ENCODE peak calls at places on chromosome 21, in five cellular contexts. V is BJ, J is AG04450, A is colonic mucosa, W is thyroid gland. U is an unnamed sample.

GRCh38 chr21:34722684-34723300 is 54.0 kb downstream of the CLIC6 start:
- DNase-seq in J (no peak), W (no peak), A (peak; percentile 27), V (no peak), U (peak; percentile 36)

GRCh38 chr21:27622636-27623035 is 655.7 kb upstream of the ADAMTS5 start:
- DNase-seq in V (no peak), W (no peak), A (no peak), J (no peak), U (no peak)

GRCh38 chr21:36759348-36760083 is 60.6 kb downstream of the SIM2 start:
- DNase-seq in A (no peak), V (no peak), J (no peak), W (no peak), U (no peak)

GRCh38 chr21:8993943-8994639 is 1527.3 kb upstream of the TPTE start:
- DNase-seq in V (no peak), J (no peak), W (no peak), A (no peak), U (no peak)

GRCh38 chr21:35014302-35015044 is 34.6 kb downstream of the RUNX1 start:
- DNase-seq in A (no peak), J (no peak), V (no peak), W (no peak), U (no peak)

GRCh38 chr21:26072891-26073615 is 97.5 kb downstream of the APP start:
- DNase-seq in W (no peak), A (no peak), V (peak; percentile 12), J (peak; percentile 44), U (no peak)

GRCh38 chr21:25735895-25736597 is 1.3 kb downstream of the GABPA start:
- DNase-seq in W (no peak), J (no peak), V (no peak), A (no peak), U (no peak)

GRCh38 chr21:40120944-40121575 is 253.8 kb downstream of the PCP4 start:
- DNase-seq in V (no peak), A (no peak), W (no peak), J (no peak), U (no peak)

GRCh38 chr21:36186506-36187399 is 30.1 kb downstream of the DOP1B start:
- DNase-seq in W (peak; percentile 30), J (no peak), V (no peak), A (no peak), U (no peak)

GRCh38 chr21:34915364-34915834 is 133.7 kb downstream of the RUNX1 start:
- DNase-seq in A (no peak), V (peak; percentile 89), W (no peak), J (no peak), U (no peak)

GRCh38 chr21:44083631-44084291 is 23.4 kb upstream of the PWP2 start:
- DNase-seq in J (no peak), V (no peak), W (peak; percentile 28), A (peak; percentile 20), U (peak; percentile 19)

GRCh38 chr21:32380940-32381339 is 11.9 kb downstream of the URB1 start:
- DNase-seq in A (no peak), W (no peak), J (no peak), V (no peak), U (no peak)

GRCh38 chr21:8994640-8995511 is 1526.5 kb upstream of the TPTE start:
- DNase-seq in A (no peak), W (no peak), J (no peak), V (no peak), U (no peak)

GRCh38 chr21:33018707-33019455 is 6.9 kb upstream of the OLIG2 start:
- DNase-seq in W (no peak), J (no peak), A (no peak), V (no peak), U (no peak)

GRCh38 chr21:31397939-31398338 is 53.9 kb upstream of the TIAM1 start:
- DNase-seq in V (no peak), A (no peak), J (no peak), W (no peak), U (no peak)

GRCh38 chr21:33425825-33426224 is 22.6 kb downstream of the IFNGR2 start:
- DNase-seq in J (no peak), A (no peak), W (no peak), V (no peak), U (no peak)

GRCh38 chr21:22657786-22658185 is 1659.6 kb downstream of the NCAM2 start:
- DNase-seq in V (no peak), J (no peak), A (no peak), W (no peak), U (no peak)

GRCh38 chr21:28142692-28143091 is 850.0 kb downstream of the LTN1 start:
- DNase-seq in W (no peak), V (peak; percentile 34), J (peak; percentile 68), A (no peak), U (no peak)

GRCh38 chr21:40386301-40386911 is 460.6 kb downstream of the DSCAM start:
- DNase-seq in J (no peak), V (no peak), A (peak; percentile 37), W (peak; percentile 78), U (peak; percentile 77)

GRCh38 chr21:33848252-33848953 is 67.2 kb downstream of the ATP5PO start:
- DNase-seq in V (no peak), A (peak; percentile 36), W (peak; percentile 44), J (no peak), U (no peak)

GRCh38 chr21:31875424-31876097 is 2.7 kb downstream of the HUNK start:
- DNase-seq in A (no peak), W (no peak), V (no peak), J (no peak), U (no peak)

GRCh38 chr21:15309022-15309590 is 244.3 kb upstream of the NRIP1 start:
- DNase-seq in W (no peak), J (no peak), A (no peak), V (no peak), U (no peak)

GRCh38 chr21:25625036-25625435 is 14.0 kb upstream of the JAM2 start:
- DNase-seq in J (no peak), W (no peak), A (no peak), V (no peak), U (peak; percentile 43)

GRCh38 chr21:36297938-36298572 is 21.9 kb upstream of the MORC3 start:
- DNase-seq in V (no peak), W (peak; percentile 10), J (no peak), A (peak; percentile 91), U (peak; percentile 45)

GRCh38 chr21:14889080-14889805 is 175.6 kb downstream of the NRIP1 start:
- DNase-seq in W (no peak), A (peak; percentile 44), V (no peak), J (peak; percentile 30), U (no peak)

GRCh38 chr21:34280389-34280795 is 83.4 kb upstream of the KCNE2 start:
- DNase-seq in J (no peak), V (no peak), W (no peak), A (peak; percentile 25), U (peak; percentile 57)

GRCh38 chr21:27725916-27726315 is 759.0 kb upstream of the ADAMTS5 start:
- DNase-seq in J (no peak), V (no peak), W (no peak), A (no peak), U (no peak)

GRCh38 chr21:35171385-35171784 is 122.3 kb upstream of the RUNX1 start:
- DNase-seq in J (no peak), W (no peak), V (no peak), A (no peak), U (no peak)

GRCh38 chr21:43619344-43619743 is 39.9 kb downstream of the HSF2BP start:
- DNase-seq in J (no peak), V (no peak), A (peak; percentile 43), W (no peak), U (no peak)

GRCh38 chr21:22019766-22020165 is 1021.6 kb downstream of the NCAM2 start:
- DNase-seq in W (no peak), J (no peak), A (no peak), V (no peak), U (no peak)

GRCh38 chr21:32538147-32538792 is 47.1 kb downstream of the TCP10L start:
- DNase-seq in W (no peak), V (no peak), A (no peak), J (no peak), U (no peak)

GRCh38 chr21:38775733-38776132 is 30.0 kb upstream of the ETS2 start:
- DNase-seq in A (no peak), J (no peak), W (no peak), V (no peak), U (no peak)
- TF ChIP-seq CTCF in A (no peak), J (no peak), W (no peak), V (no peak), U (no peak)

GRCh38 chr21:45248301-45248892 is 39.3 kb downstream of the POFUT2 start:
- DNase-seq in J (no peak), V (no peak), A (no peak), W (no peak), U (no peak)

GRCh38 chr21:45249626-45250025 is 38.1 kb downstream of the POFUT2 start:
- DNase-seq in W (no peak), V (no peak), J (no peak), A (no peak), U (no peak)

GRCh38 chr21:45250272-45250671 is 37.4 kb downstream of the POFUT2 start:
- DNase-seq in W (no peak), V (no peak), J (no peak), A (no peak), U (no peak)

GRCh38 chr21:45250914-45251634 is 36.6 kb downstream of the POFUT2 start:
- DNase-seq in A (no peak), W (no peak), V (no peak), J (no peak), U (no peak)

GRCh38 chr21:45248893-45249381 is 38.8 kb downstream of the POFUT2 start:
- DNase-seq in V (no peak), W (no peak), J (no peak), A (no peak), U (peak; percentile 46)
- H3K4me3 ChIP-seq in V (peak overlapping the region; percentile 20), W (no peak overlapping the region), J (peak overlapping the region; percentile 51), A (no peak overlapping the region), U (no peak overlapping the region)

GRCh38 chr21:39096754-39097153 is 86.5 kb downstream of the PSMG1 start:
- DNase-seq in W (no peak), J (no peak), A (no peak), V (no peak), U (no peak)
- TF ChIP-seq CTCF in W (no peak), J (no peak), A (no peak), V (no peak), U (no peak)

DNA sequence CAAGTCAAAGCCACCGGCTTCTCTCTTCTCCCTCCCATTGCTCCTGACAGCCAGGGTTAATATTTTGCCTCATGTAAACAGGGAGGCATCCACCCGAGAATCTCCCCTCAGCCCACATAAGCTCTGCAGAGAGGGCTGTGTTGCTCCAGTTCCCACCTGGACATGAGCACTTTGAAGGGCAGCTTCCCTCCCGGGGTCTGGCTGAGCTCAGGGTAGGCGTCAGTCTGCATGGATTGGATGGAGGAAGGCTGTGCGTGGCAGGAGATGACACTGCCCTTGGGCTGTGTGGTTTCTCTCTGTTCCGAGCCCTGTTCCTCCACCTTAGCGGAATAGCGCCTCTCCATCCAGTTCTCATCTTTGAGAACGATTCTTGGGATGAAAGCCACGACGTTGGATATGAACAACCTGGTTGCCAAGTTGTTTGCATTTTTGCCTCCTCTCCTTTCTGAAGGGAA is 53.7 kb upstream of the ETS2 start:
- DNase-seq in W (no peak), A (no peak), V (no peak), J (no peak), U (no peak)
- H3K4me3 ChIP-seq in W (no peak overlapping the region), A (no peak overlapping the region), V (no peak overlapping the region), J (no peak overlapping the region), U (no peak overlapping the region)

U was measured in testis.